ENCODE peak calls at places on chromosomes 4 and X, in six cellular contexts. Q is NCI-H1694; W is stimulated activated CD4-positive, alpha-beta T cell treated with anti-CD3 and anti-CD28 coated beads, Interleukin-2, amount 100 ng/mL, for 48 hours; F is CD8-positive, alpha-beta T cell; U is mesendoderm; K is coronary artery. C is an unnamed sample.

GRCh38 chr4:186102931-186103330 is 1.6 kb upstream of the FAM149A start:
- DNase-seq in Q (no peak), W (no peak), F (no peak), U (no peak), K (no peak), C (no peak)

GRCh38 chrX:7223271-7223670 is 75.3 kb upstream of the PUDP start:
- DNase-seq in Q (no peak), W (no peak), F (no peak), U (no peak), K (no peak), C (no peak)

GRCh38 chr4:29453421-29453820 is 1266.7 kb upstream of the PCDH7 start:
- DNase-seq in Q (no peak), W (no peak), F (no peak), U (no peak), K (no peak), C (no peak)

GRCh38 chrX:45758319-45758718 is 557.6 kb upstream of the DIPK2B start:
- DNase-seq in Q (no peak), W (no peak), F (peak), U (no peak), K (no peak), C (no peak)

GRCh38 chr4:5186584-5187170 is 135.4 kb downstream of the STK32B start:
- DNase-seq in Q (no peak), W (no peak), F (no peak), U (no peak), K (no peak), C (no peak)

GRCh38 chr4:5756271-5756670 is 45.3 kb downstream of the EVC start:
- DNase-seq in Q (no peak), W (no peak), F (no peak), U (no peak), K (peak), C (no peak)

GRCh38 chrX:150405006-150405405 is 41.9 kb downstream of the MAMLD1 start:
- DNase-seq in Q (no peak), W (no peak), F (no peak), U (no peak), K (no peak), C (no peak)

GRCh38 chr4:72886602-72887001 is 182.9 kb downstream of the COX18 start:
- DNase-seq in Q (no peak), W (no peak), F (no peak), U (no peak), K (no peak), C (no peak)

GRCh38 chr4:66572949-66573348 is 902.7 kb upstream of the EPHA5 start:
- DNase-seq in Q (no peak), W (no peak), F (no peak), U (no peak), K (no peak), C (no peak)

GRCh38 chrX:17488036-17488435 is 113.0 kb downstream of the NHS start:
- DNase-seq in Q (no peak), W (no peak), F (no peak), U (no peak), K (no peak), C (no peak)

GRCh38 chrX:46298821-46299220 is 246.4 kb downstream of the ZNF674 start:
- DNase-seq in Q (no peak), W (no peak), F (no peak), U (no peak), K (no peak), C (no peak)

GRCh38 chr4:187184513-187184912 is 460.9 kb upstream of the FAT1 start:
- DNase-seq in Q (no peak), W (no peak), F (no peak), U (no peak), K (no peak), C (no peak)

GRCh38 chr4:189090174-189090814 is 850.4 kb upstream of the FRG1 start:
- DNase-seq in Q (no peak), W (no peak), F (no peak), U (peak), K (no peak), C (no peak)

GRCh38 chrX:68936608-68937007 is 107.8 kb downstream of the EFNB1 start:
- DNase-seq in Q (no peak), W (no peak), F (no peak), U (no peak), K (peak), C (no peak)